ENCODE peak calls at places on chromosomes 11 and 22, in ten cellular contexts. U is aorta, A is pancreas, V is HAP-1, P is fibroblast of lung, C is BE2C, H is kidney, G is body of pancreas, O is left ventricle myocardium inferior, S is colonic mucosa. R is an unnamed sample.
A peak's percentile ranks its signal among the peaks of the same experiment; 100 is the strongest.

GRCh38 chr11:11081786-11082185 is 223.9 kb upstream of the ZBED5 start:
- DNase-seq in V (no peak), A (no peak), P (no peak), G (no peak), C (no peak), O (no peak), U (no peak), H (no peak), S (no peak), R (no peak)

GRCh38 chr11:111421251-111421650 is 42.2 kb upstream of the POU2AF1 start:
- DNase-seq in P (no peak), O (no peak), A (no peak), C (no peak), U (no peak), H (no peak), V (no peak), G (no peak), S (no peak), R (no peak)

GRCh38 chr22:22961574-22961973 is 74.0 kb downstream of the IGLL5 start:
- DNase-seq in U (no peak), A (no peak), C (no peak), V (no peak), O (no peak), H (no peak), S (no peak), G (no peak), P (no peak), R (no peak)

GRCh38 chr11:130215531-130216220 is 56.1 kb downstream of the ST14 start:
- DNase-seq in V (no peak), U (no peak), P (no peak), A (peak; percentile 53), S (no peak), H (peak; percentile 32), C (no peak), O (no peak), G (no peak), R (no peak)

GRCh38 chr11:43788394-43788793 is 92.2 kb upstream of the ALKBH3 start:
- DNase-seq in A (no peak), P (no peak), G (no peak), U (no peak), S (peak; percentile 57), V (no peak), H (no peak), C (no peak), O (no peak), R (no peak)

GRCh38 chr11:129278586-129279319 is 86.6 kb upstream of the ARHGAP32 start:
- DNase-seq in S (no peak), O (no peak), A (peak; percentile 74), C (peak; percentile 18), V (peak; percentile 31), H (no peak), G (peak; percentile 48), U (no peak), P (no peak), R (peak; percentile 56)

GRCh38 chr11:113245216-113245615 is 69.2 kb upstream of the TTC12 start:
- DNase-seq in P (no peak), H (no peak), C (no peak), O (no peak), A (no peak), G (no peak), V (no peak), U (no peak), S (no peak), R (no peak)

GRCh38 chr11:102279641-102280170 is 37.6 kb upstream of the BIRC3 start:
- DNase-seq in S (peak; percentile 72), A (no peak), V (peak; percentile 50), H (no peak), G (peak; percentile 34), O (no peak), C (no peak), P (peak; percentile 89), U (no peak), R (no peak)

GRCh38 chr11:27216268-27217149 is 146.5 kb downstream of the CCDC34 start:
- DNase-seq in S (peak; percentile 27), C (peak; percentile 26), H (peak; percentile 89), U (no peak), V (no peak), O (peak; percentile 81), P (peak; percentile 77), A (peak; percentile 66), G (peak; percentile 79), R (peak; percentile 94)

GRCh38 chr11:80194016-80194415 is 753.2 kb upstream of the TENM4 start:
- DNase-seq in C (no peak), G (no peak), A (no peak), P (no peak), S (no peak), U (no peak), H (no peak), V (no peak), O (no peak), R (no peak)

GRCh38 chr11:109076870-109077269 is 345.1 kb upstream of the C11orf87 start:
- DNase-seq in O (no peak), A (no peak), G (no peak), V (no peak), S (no peak), C (peak; percentile 19), H (no peak), P (no peak), U (no peak), R (no peak)

GRCh38 chr11:23932485-23932898 is 564.4 kb upstream of the LUZP2 start:
- DNase-seq in A (no peak), V (no peak), P (peak; percentile 31), H (no peak), S (no peak), G (no peak), C (no peak), U (no peak), O (no peak), R (no peak)

GRCh38 chr11:46120711-46121327 is 435 bp downstream of the PHF21A start:
- DNase-seq in O (peak; percentile 54), G (peak; percentile 44), U (no peak), C (peak; percentile 50), A (no peak), V (peak; percentile 80), H (no peak), S (peak; percentile 58), P (no peak), R (peak; percentile 69)

GRCh38 chr11:125338435-125338834 is 157.6 kb downstream of the FEZ1 start:
- DNase-seq in U (no peak), S (no peak), G (no peak), P (no peak), C (no peak), V (no peak), H (no peak), O (no peak), A (no peak), R (no peak)

GRCh38 chr11:95245038-95245437 is 14.0 kb upstream of the SESN3 start:
- DNase-seq in O (no peak), S (no peak), G (no peak), A (no peak), P (no peak), H (no peak), C (no peak), V (peak; percentile 74), U (no peak), R (no peak)

GRCh38 chr11:113874096-113874919 is 1.1 kb downstream of the USP28 start:
- DNase-seq in U (no peak), O (no peak), H (no peak), P (no peak), V (peak; percentile 38), S (no peak), A (no peak), G (no peak), C (no peak), R (peak; percentile 52)

GRCh38 chr11:12529793-12530192 is 144.4 kb upstream of the TEAD1 start:
- DNase-seq in C (no peak), V (no peak), S (no peak), H (no peak), U (no peak), O (no peak), A (no peak), P (peak; percentile 72), G (no peak), R (no peak)

DNA sequence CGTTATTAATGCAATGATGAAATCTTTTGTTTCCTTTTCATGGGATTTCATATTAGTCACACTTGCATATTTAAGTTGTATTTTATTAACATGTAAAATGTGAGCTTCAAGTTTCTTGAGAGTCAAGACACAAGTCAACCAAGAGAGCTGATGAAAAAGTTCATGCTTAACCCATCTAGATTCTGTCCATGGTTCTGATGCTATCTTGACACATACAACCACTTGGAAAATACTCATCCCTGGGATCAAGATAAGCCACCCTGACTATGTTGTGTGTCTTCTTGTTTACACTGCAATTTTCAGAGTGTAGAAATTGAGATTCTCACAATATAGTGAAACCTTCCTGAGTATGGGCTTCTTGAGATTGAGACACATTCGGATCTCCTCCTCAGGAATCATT is 664 bp upstream of the OR10A4 start:
- DNase-seq in P (no peak), C (no peak), V (no peak), H (no peak), O (no peak), S (no peak), U (no peak), A (no peak), G (no peak), R (no peak)
- H3K4me1 ChIP-seq in P (no peaks in the 10 kb centered on the region), C (no peaks in the 10 kb centered on the region), V (no peaks in the 10 kb centered on the region), H (no peaks in the 10 kb centered on the region), O (no peaks in the 10 kb centered on the region), S (no peaks in the 10 kb centered on the region), U (no peaks in the 10 kb centered on the region), A (no peaks in the 10 kb centered on the region), G (no peaks in the 10 kb centered on the region), R (no peaks in the 10 kb centered on the region)

GRCh38 chr11:121389651-121390050 is 62.5 kb upstream of the SORL1 start:
- DNase-seq in C (no peak), H (peak; percentile 70), U (no peak), O (peak; percentile 67), G (peak; percentile 28), V (peak; percentile 60), P (no peak), S (no peak), A (no peak), R (peak; percentile 42)
- H3K4me1 ChIP-seq in C (no peaks in the 10 kb centered on the region), H (no peaks in the 10 kb centered on the region), U (no peaks in the 10 kb centered on the region), O (peaks cover 28% of the 10 kb centered on the region), G (no peaks in the 10 kb centered on the region), V (peaks cover 3% of the 10 kb centered on the region), P (no peaks in the 10 kb centered on the region), S (no peaks in the 10 kb centered on the region), A (no peaks in the 10 kb centered on the region), R (no peaks in the 10 kb centered on the region)

DNA sequence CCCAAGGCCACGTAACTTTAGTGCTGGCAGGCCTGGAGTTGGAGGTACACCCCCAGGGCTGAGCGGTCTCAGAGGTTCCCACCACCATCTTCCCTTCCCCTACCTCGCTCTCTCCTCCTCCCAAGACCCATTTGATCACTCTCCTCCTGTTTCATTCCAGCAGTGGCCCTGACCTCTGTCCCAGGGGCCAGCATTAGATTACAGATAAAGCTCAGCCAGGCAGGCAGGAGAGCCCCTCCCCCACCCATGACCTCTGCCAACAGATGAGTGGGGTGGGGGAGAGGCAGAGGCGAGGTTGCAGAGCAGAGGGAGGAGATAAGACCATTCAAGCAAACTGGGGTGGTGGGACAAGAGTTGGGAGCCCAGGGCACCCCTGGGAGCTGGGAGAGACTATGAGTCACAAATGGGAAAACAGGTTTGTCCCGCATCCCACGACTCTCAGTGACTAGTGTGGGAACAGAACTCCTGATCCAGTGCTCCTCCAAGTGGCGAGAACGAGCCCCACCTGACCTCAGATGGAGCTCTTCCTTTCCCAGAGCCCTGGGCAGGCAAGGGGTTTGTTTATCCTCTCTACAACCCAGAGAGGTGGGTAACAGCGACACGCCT is 367.9 kb downstream of the MN1 start:
- DNase-seq in G (peak; percentile 40), S (no peak), V (peak; percentile 14), A (no peak), O (no peak), U (no peak), P (no peak), C (no peak), H (no peak), R (no peak)
- H3K4me1 ChIP-seq in G (peaks cover 24% of the 10 kb centered on the region), S (no peaks in the 10 kb centered on the region), V (peaks cover 24% of the 10 kb centered on the region), A (peaks cover 11% of the 10 kb centered on the region), O (peaks cover 27% of the 10 kb centered on the region), U (no peaks in the 10 kb centered on the region), P (peaks cover 2% of the 10 kb centered on the region), C (peaks cover 6% of the 10 kb centered on the region), H (no peaks in the 10 kb centered on the region), R (peaks cover 2% of the 10 kb centered on the region)

GRCh38 chr11:74010306-74010981 is 1.6 kb upstream of the UCP3 start:
- DNase-seq in S (no peak), P (no peak), H (no peak), A (no peak), U (no peak), C (no peak), O (no peak), V (no peak), G (no peak), R (no peak)
- H3K4me1 ChIP-seq in S (no peaks in the 10 kb centered on the region), P (no peaks in the 10 kb centered on the region), H (no peaks in the 10 kb centered on the region), A (no peaks in the 10 kb centered on the region), U (no peaks in the 10 kb centered on the region), C (no peaks in the 10 kb centered on the region), O (peaks cover 46% of the 10 kb centered on the region), V (no peaks in the 10 kb centered on the region), G (no peaks in the 10 kb centered on the region), R (peaks cover 13% of the 10 kb centered on the region)